ENCODE peak calls at places on chromosomes 2 and 18, in six cellular contexts. One of them, this sample, is unnamed.

GRCh38 chr18:39561136-39561535 is 1995.5 kb upstream of the CELF4 start:
- DNase-seq in GM12865: no peak
- DNase-seq in MM.1S: no peak
- DNase-seq in cardiac muscle cell: no peak
- DNase-seq in RWPE1: no peak
- DNase-seq in sigmoid colon: no peak
- DNase-seq in this sample: no peak

GRCh38 chr2:186903183-186903582 is 54.2 kb upstream of the ZSWIM2 start:
- DNase-seq in GM12865: no peak
- DNase-seq in cardiac muscle cell: no peak
- DNase-seq in RWPE1: no peak
- DNase-seq in MM.1S: peak
- DNase-seq in sigmoid colon: no peak
- DNase-seq in this sample: no peak

GRCh38 chr18:24461996-24462395 is 1.6 kb downstream of the HRH4 start:
- DNase-seq in GM12865: no peak
- DNase-seq in sigmoid colon: no peak
- DNase-seq in cardiac muscle cell: no peak
- DNase-seq in MM.1S: no peak
- DNase-seq in RWPE1: no peak
- DNase-seq in this sample: no peak

GRCh38 chr2:205076405-205076804 is 531.1 kb downstream of the PARD3B start:
- DNase-seq in cardiac muscle cell: no peak
- DNase-seq in RWPE1: no peak
- DNase-seq in sigmoid colon: no peak
- DNase-seq in GM12865: no peak
- DNase-seq in MM.1S: no peak
- DNase-seq in this sample: no peak

GRCh38 chr2:47072018-47072691 is 83.0 kb downstream of the STPG4 start:
- DNase-seq in sigmoid colon: peak
- DNase-seq in cardiac muscle cell: no peak
- DNase-seq in GM12865: no peak
- DNase-seq in RWPE1: no peak
- DNase-seq in MM.1S: no peak
- DNase-seq in this sample: peak

GRCh38 chr2:200599206-200599605 is 13.4 kb downstream of the AOX1 start:
- DNase-seq in sigmoid colon: no peak
- DNase-seq in MM.1S: no peak
- DNase-seq in RWPE1: no peak
- DNase-seq in GM12865: no peak
- DNase-seq in cardiac muscle cell: no peak
- DNase-seq in this sample: no peak

GRCh38 chr2:26534865-26535662 is 57.1 kb upstream of the OTOF start:
- DNase-seq in MM.1S: no peak
- DNase-seq in RWPE1: no peak
- DNase-seq in cardiac muscle cell: no peak
- DNase-seq in GM12865: no peak
- DNase-seq in sigmoid colon: peak
- DNase-seq in this sample: peak

GRCh38 chr2:214450118-214450894 is 39.5 kb downstream of the VWC2L start:
- DNase-seq in MM.1S: no peak
- DNase-seq in RWPE1: no peak
- DNase-seq in cardiac muscle cell: no peak
- DNase-seq in sigmoid colon: no peak
- DNase-seq in GM12865: no peak
- DNase-seq in this sample: no peak

GRCh38 chr2:144498215-144498614 is 21.7 kb downstream of the ZEB2 start:
- DNase-seq in MM.1S: no peak
- DNase-seq in RWPE1: no peak
- DNase-seq in sigmoid colon: no peak
- DNase-seq in cardiac muscle cell: no peak
- DNase-seq in GM12865: no peak
- DNase-seq in this sample: no peak

GRCh38 chr2:111522231-111522768 is 361.7 kb downstream of the ANAPC1 start:
- DNase-seq in sigmoid colon: no peak
- DNase-seq in RWPE1: no peak
- DNase-seq in cardiac muscle cell: no peak
- DNase-seq in GM12865: no peak
- DNase-seq in MM.1S: no peak
- DNase-seq in this sample: no peak

GRCh38 chr2:9388950-9389911 is 34.1 kb downstream of the ITGB1BP1 start:
- DNase-seq in cardiac muscle cell: no peak
- DNase-seq in sigmoid colon: peak
- DNase-seq in GM12865: no peak
- DNase-seq in MM.1S: no peak
- DNase-seq in RWPE1: no peak
- DNase-seq in this sample: no peak

GRCh38 chr18:6781179-6781714 is 51.7 kb downstream of the ARHGAP28 start:
- DNase-seq in sigmoid colon: no peak
- DNase-seq in cardiac muscle cell: no peak
- DNase-seq in MM.1S: no peak
- DNase-seq in GM12865: no peak
- DNase-seq in RWPE1: no peak
- DNase-seq in this sample: no peak

GRCh38 chr18:7683753-7684152 is 116.6 kb downstream of the PTPRM start:
- DNase-seq in cardiac muscle cell: no peak
- DNase-seq in GM12865: no peak
- DNase-seq in sigmoid colon: no peak
- DNase-seq in MM.1S: no peak
- DNase-seq in RWPE1: no peak
- DNase-seq in this sample: no peak

GRCh38 chr2:156769802-156770201 is 333.6 kb downstream of the GPD2 start:
- DNase-seq in cardiac muscle cell: no peak
- DNase-seq in RWPE1: no peak
- DNase-seq in GM12865: no peak
- DNase-seq in MM.1S: no peak
- DNase-seq in sigmoid colon: no peak
- DNase-seq in this sample: no peak

GRCh38 chr2:133953524-133953923 is 300.3 kb upstream of the MGAT5 start:
- DNase-seq in cardiac muscle cell: no peak
- DNase-seq in GM12865: peak
- DNase-seq in MM.1S: peak
- DNase-seq in RWPE1: no peak
- DNase-seq in sigmoid colon: no peak
- DNase-seq in this sample: no peak

GRCh38 chr2:37647941-37648315 is 23.5 kb downstream of the CDC42EP3 start:
- DNase-seq in RWPE1: no peak
- DNase-seq in cardiac muscle cell: no peak
- DNase-seq in GM12865: no peak
- DNase-seq in MM.1S: no peak
- DNase-seq in sigmoid colon: no peak
- DNase-seq in this sample: no peak

GRCh38 chr2:101734511-101735165 is 37.1 kb downstream of the MAP4K4 start:
- DNase-seq in sigmoid colon: no peak
- DNase-seq in MM.1S: no peak
- DNase-seq in RWPE1: no peak
- DNase-seq in cardiac muscle cell: no peak
- DNase-seq in GM12865: no peak
- DNase-seq in this sample: no peak

GRCh38 chr18:499351-500229 is 911 bp downstream of the COLEC12 start:
- DNase-seq in sigmoid colon: peak
- DNase-seq in MM.1S: no peak
- DNase-seq in RWPE1: no peak
- DNase-seq in GM12865: no peak
- DNase-seq in cardiac muscle cell: peak
- DNase-seq in this sample: no peak

GRCh38 chr2:240960309-240960962 is 38.0 kb upstream of the SNED1 start:
- DNase-seq in RWPE1: no peak
- DNase-seq in sigmoid colon: peak
- DNase-seq in cardiac muscle cell: peak
- DNase-seq in MM.1S: no peak
- DNase-seq in GM12865: no peak
- DNase-seq in this sample: peak

GRCh38 chr18:8322486-8322885 is 286.8 kb upstream of the RAB12 start:
- DNase-seq in cardiac muscle cell: no peak
- DNase-seq in RWPE1: no peak
- DNase-seq in sigmoid colon: no peak
- DNase-seq in MM.1S: no peak
- DNase-seq in GM12865: no peak
- DNase-seq in this sample: no peak

GRCh38 chr2:206800501-206801416 is 35.4 kb downstream of the FASTKD2 start:
- DNase-seq in MM.1S: peak
- DNase-seq in GM12865: peak
- DNase-seq in sigmoid colon: peak
- DNase-seq in RWPE1: peak
- DNase-seq in cardiac muscle cell: peak
- DNase-seq in this sample: no peak

GRCh38 chr2:101349893-101350662 is 37.2 kb downstream of the CREG2 start:
- DNase-seq in sigmoid colon: no peak
- DNase-seq in GM12865: no peak
- DNase-seq in RWPE1: no peak
- DNase-seq in MM.1S: peak
- DNase-seq in cardiac muscle cell: no peak
- DNase-seq in this sample: no peak

GRCh38 chr2:137896467-137896866 is 67.8 kb upstream of the HNMT start:
- DNase-seq in GM12865: no peak
- DNase-seq in RWPE1: no peak
- DNase-seq in cardiac muscle cell: no peak
- DNase-seq in sigmoid colon: no peak
- DNase-seq in MM.1S: no peak
- DNase-seq in this sample: no peak

GRCh38 chr2:177822941-177823340 is 249.6 kb downstream of the PDE11A start:
- DNase-seq in RWPE1: no peak
- DNase-seq in MM.1S: no peak
- DNase-seq in sigmoid colon: no peak
- DNase-seq in GM12865: no peak
- DNase-seq in cardiac muscle cell: no peak
- DNase-seq in this sample: no peak

GRCh38 chr2:160703648-160704585 is 210.3 kb upstream of the RBMS1 start:
- DNase-seq in sigmoid colon: no peak
- DNase-seq in RWPE1: no peak
- DNase-seq in MM.1S: peak
- DNase-seq in cardiac muscle cell: peak
- DNase-seq in GM12865: peak
- DNase-seq in this sample: no peak

GRCh38 chr2:191304939-191305875 is 60.0 kb downstream of the MYO1B start:
- DNase-seq in RWPE1: peak
- DNase-seq in sigmoid colon: peak
- DNase-seq in GM12865: no peak
- DNase-seq in MM.1S: no peak
- DNase-seq in cardiac muscle cell: no peak
- DNase-seq in this sample: no peak

GRCh38 chr2:203772766-203773165 is 66.3 kb downstream of the CD28 start:
- DNase-seq in cardiac muscle cell: no peak
- DNase-seq in MM.1S: no peak
- DNase-seq in sigmoid colon: no peak
- DNase-seq in GM12865: no peak
- DNase-seq in RWPE1: no peak
- DNase-seq in this sample: no peak

GRCh38 chr2:51103205-51103604 is 71.3 kb upstream of the NRXN1 start:
- DNase-seq in sigmoid colon: peak
- DNase-seq in GM12865: no peak
- DNase-seq in MM.1S: no peak
- DNase-seq in RWPE1: no peak
- DNase-seq in cardiac muscle cell: peak
- DNase-seq in this sample: no peak

GRCh38 chr2:1899396-1899730 is 155.0 kb upstream of the PXDN start:
- DNase-seq in GM12865: no peak
- DNase-seq in RWPE1: no peak
- DNase-seq in cardiac muscle cell: no peak
- DNase-seq in sigmoid colon: no peak
- DNase-seq in MM.1S: no peak
- DNase-seq in this sample: no peak

GRCh38 chr2:1898461-1899395 is 154.4 kb upstream of the PXDN start:
- DNase-seq in sigmoid colon: no peak
- DNase-seq in GM12865: no peak
- DNase-seq in MM.1S: no peak
- DNase-seq in RWPE1: no peak
- DNase-seq in cardiac muscle cell: no peak
- DNase-seq in this sample: no peak

GRCh38 chr2:1900736-1901135 is 156.4 kb upstream of the PXDN start:
- DNase-seq in GM12865: no peak
- DNase-seq in MM.1S: no peak
- DNase-seq in cardiac muscle cell: peak
- DNase-seq in sigmoid colon: no peak
- DNase-seq in RWPE1: no peak
- DNase-seq in this sample: no peak
- TF ChIP-seq CTCF in GM12865: no peak
- TF ChIP-seq CTCF in MM.1S: no peak
- TF ChIP-seq CTCF in cardiac muscle cell: no peak
- TF ChIP-seq CTCF in sigmoid colon: no peak
- TF ChIP-seq CTCF in RWPE1: no peak
- TF ChIP-seq CTCF in this sample: no peak

GRCh38 chr2:162153608-162154224 is 1.7 kb upstream of the GCG start:
- DNase-seq in sigmoid colon: peak
- DNase-seq in RWPE1: peak
- DNase-seq in cardiac muscle cell: peak
- DNase-seq in GM12865: peak
- DNase-seq in MM.1S: peak
- DNase-seq in this sample: no peak
- TF ChIP-seq CTCF in sigmoid colon: no peak
- TF ChIP-seq CTCF in RWPE1: peak
- TF ChIP-seq CTCF in cardiac muscle cell: peak
- TF ChIP-seq CTCF in GM12865: peak
- TF ChIP-seq CTCF in MM.1S: peak
- TF ChIP-seq CTCF in this sample: peak

DNA sequence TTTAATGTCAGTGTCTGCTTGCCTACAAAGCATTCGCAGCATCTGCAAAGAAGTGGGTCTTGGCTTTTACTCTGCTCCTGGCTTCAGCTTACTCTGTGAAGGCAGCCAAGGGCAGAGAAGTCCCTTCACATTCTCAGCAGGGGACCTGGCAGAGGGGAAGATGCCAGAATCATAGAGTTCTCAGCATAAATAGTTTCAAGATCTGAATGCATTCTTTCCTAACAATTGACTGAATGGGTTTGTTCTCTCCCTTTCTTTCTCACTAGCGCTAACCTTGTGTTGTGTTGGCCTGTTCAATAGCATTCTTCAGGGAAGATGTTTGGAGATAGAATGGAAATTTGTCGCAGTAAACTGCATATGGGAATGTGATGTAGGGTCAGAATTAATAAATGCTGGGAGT is 106.9 kb downstream of the FARSB start:
- DNase-seq in RWPE1: no peak
- DNase-seq in cardiac muscle cell: no peak
- DNase-seq in sigmoid colon: no peak
- DNase-seq in GM12865: no peak
- DNase-seq in MM.1S: no peak
- DNase-seq in this sample: no peak
- TF ChIP-seq CTCF in RWPE1: no peak
- TF ChIP-seq CTCF in cardiac muscle cell: no peak
- TF ChIP-seq CTCF in sigmoid colon: no peak
- TF ChIP-seq CTCF in GM12865: no peak
- TF ChIP-seq CTCF in MM.1S: no peak
- TF ChIP-seq CTCF in this sample: no peak

GRCh38 chr18:50044402-50044801 is 150.5 kb downstream of the MYO5B start:
- DNase-seq in MM.1S: peak
- DNase-seq in RWPE1: no peak
- DNase-seq in GM12865: no peak
- DNase-seq in cardiac muscle cell: no peak
- DNase-seq in sigmoid colon: no peak
- DNase-seq in this sample: no peak
- TF ChIP-seq CTCF in MM.1S: peak
- TF ChIP-seq CTCF in RWPE1: no peak
- TF ChIP-seq CTCF in GM12865: no peak
- TF ChIP-seq CTCF in cardiac muscle cell: no peak
- TF ChIP-seq CTCF in sigmoid colon: no peak
- TF ChIP-seq CTCF in this sample: no peak

GRCh38 chr2:68432696-68433658 is 34.1 kb downstream of the FBXO48 start:
- DNase-seq in GM12865: no peak
- DNase-seq in MM.1S: no peak
- DNase-seq in sigmoid colon: no peak
- DNase-seq in RWPE1: no peak
- DNase-seq in cardiac muscle cell: no peak
- DNase-seq in this sample: no peak
- TF ChIP-seq CTCF in GM12865: no peak
- TF ChIP-seq CTCF in MM.1S: no peak
- TF ChIP-seq CTCF in sigmoid colon: no peak
- TF ChIP-seq CTCF in RWPE1: no peak
- TF ChIP-seq CTCF in cardiac muscle cell: no peak
- TF ChIP-seq CTCF in this sample: no peak

This sample was measured in right lobe of liver.